ENCODE peak calls at places on chromosome 18, in four cellular contexts. X is DMS153, F is endothelial cell, A is heart right ventricle. H is an unnamed sample.

GRCh38 chr18:5294113-5294617 is 1.4 kb downstream of the ZBTB14 start:
- DNase-seq in X (no peak), F (peak; percentile 27), A (no peak), H (no peak)

GRCh38 chr18:26546875-26547301 is 1.5 kb downstream of the KCTD1 start:
- DNase-seq in X (no peak), F (no peak), A (peak; percentile 11), H (no peak)

GRCh38 chr18:13138822-13139139 is 79.8 kb upstream of the LDLRAD4 start:
- DNase-seq in X (no peak), F (no peak), A (no peak), H (no peak)

GRCh38 chr18:11307716-11308115 is 158.3 kb upstream of the PIEZO2 start:
- DNase-seq in X (no peak), F (no peak), A (no peak), H (no peak)

GRCh38 chr18:79584491-79585394 is 94.9 kb upstream of the CTDP1 start:
- DNase-seq in X (no peak), F (no peak), A (no peak), H (no peak)

GRCh38 chr18:69947361-69948106 is at the start of gene CD226:
- DNase-seq in X (no peak), F (no peak), A (no peak), H (no peak)

GRCh38 chr18:58552057-58552461 is 76.8 kb downstream of the ALPK2 start:
- DNase-seq in X (no peak), F (no peak), A (no peak), H (no peak)

GRCh38 chr18:45871655-45872054 is 46.2 kb downstream of the SIGLEC15 start:
- DNase-seq in X (no peak), F (no peak), A (no peak), H (no peak)

GRCh38 chr18:48803518-48803917 is 147.2 kb downstream of the SMAD7 start:
- DNase-seq in X (no peak), F (no peak), A (no peak), H (no peak)

GRCh38 chr18:31508781-31509180 is 10.8 kb downstream of the DSG2 start:
- DNase-seq in X (no peak), F (no peak), A (no peak), H (no peak)

GRCh38 chr18:2304378-2305175 is 266.7 kb downstream of the METTL4 start:
- DNase-seq in X (no peak), F (no peak), A (no peak), H (no peak)

GRCh38 chr18:59681051-59681450 is 16.2 kb downstream of the CCBE1 start:
- DNase-seq in X (no peak), F (no peak), A (no peak), H (no peak)

GRCh38 chr18:50757358-50757757 is 62.5 kb downstream of the MRO start:
- DNase-seq in X (no peak), F (no peak), A (no peak), H (no peak)

GRCh38 chr18:6724331-6724730 is 5.2 kb upstream of the ARHGAP28 start:
- DNase-seq in X (no peak), F (no peak), A (no peak), H (no peak)